ENCODE peak calls at places on chromosomes 12 and 14, in ten cellular contexts. One of them, this sample, is unnamed.
A peak's percentile ranks its signal among the peaks of the same experiment; 100 is the strongest.

GRCh38 chr12:87092421-87092820 is 836.2 kb upstream of the MGAT4C start:
- DNase-seq in LoVo: no peak
- DNase-seq in GM04504: no peak
- DNase-seq in left lung: no peak
- DNase-seq in progenitor cell of endocrine pancreas: no peak
- DNase-seq in RKO: no peak
- DNase-seq in epithelial cell of esophagus: no peak
- DNase-seq in amniotic stem cell: no peak
- DNase-seq in effector memory CD8-positive, alpha-beta T cell: no peak
- DNase-seq in GM12865: no peak
- DNase-seq in this sample: no peak

GRCh38 chr12:43835656-43836454 is at the start of gene TMEM117:
- DNase-seq in GM12865: peak; percentile 69
- DNase-seq in amniotic stem cell: peak; percentile 22
- DNase-seq in RKO: peak; percentile 73
- DNase-seq in effector memory CD8-positive, alpha-beta T cell: peak; percentile 50
- DNase-seq in progenitor cell of endocrine pancreas: peak; percentile 38
- DNase-seq in GM04504: peak; percentile 47
- DNase-seq in LoVo: peak; percentile 66
- DNase-seq in epithelial cell of esophagus: peak; percentile 66
- DNase-seq in left lung: peak; percentile 75
- DNase-seq in this sample: peak; percentile 50

GRCh38 chr14:85527006-85527405 is 2.9 kb upstream of the FLRT2 start:
- DNase-seq in RKO: no peak
- DNase-seq in left lung: no peak
- DNase-seq in progenitor cell of endocrine pancreas: no peak
- DNase-seq in GM12865: no peak
- DNase-seq in amniotic stem cell: peak; percentile 43
- DNase-seq in GM04504: no peak
- DNase-seq in effector memory CD8-positive, alpha-beta T cell: no peak
- DNase-seq in LoVo: no peak
- DNase-seq in epithelial cell of esophagus: peak; percentile 32
- DNase-seq in this sample: no peak

GRCh38 chr12:121505513-121505912 is 75.3 kb downstream of the KDM2B start:
- DNase-seq in GM12865: no peak
- DNase-seq in progenitor cell of endocrine pancreas: no peak
- DNase-seq in GM04504: no peak
- DNase-seq in amniotic stem cell: no peak
- DNase-seq in RKO: no peak
- DNase-seq in LoVo: no peak
- DNase-seq in effector memory CD8-positive, alpha-beta T cell: no peak
- DNase-seq in left lung: no peak
- DNase-seq in epithelial cell of esophagus: no peak
- DNase-seq in this sample: no peak

GRCh38 chr14:58722433-58722832 is 84.7 kb downstream of the DACT1 start:
- DNase-seq in LoVo: no peak
- DNase-seq in amniotic stem cell: no peak
- DNase-seq in epithelial cell of esophagus: no peak
- DNase-seq in RKO: no peak
- DNase-seq in effector memory CD8-positive, alpha-beta T cell: no peak
- DNase-seq in left lung: no peak
- DNase-seq in progenitor cell of endocrine pancreas: no peak
- DNase-seq in GM12865: no peak
- DNase-seq in GM04504: no peak
- DNase-seq in this sample: no peak

GRCh38 chr12:113136128-113136989 is 798 bp upstream of the RASAL1 start:
- DNase-seq in amniotic stem cell: no peak
- DNase-seq in effector memory CD8-positive, alpha-beta T cell: peak; percentile 63
- DNase-seq in GM04504: no peak
- DNase-seq in RKO: no peak
- DNase-seq in epithelial cell of esophagus: no peak
- DNase-seq in left lung: no peak
- DNase-seq in GM12865: no peak
- DNase-seq in LoVo: no peak
- DNase-seq in progenitor cell of endocrine pancreas: no peak
- DNase-seq in this sample: no peak

GRCh38 chr12:102331419-102331818 is 133.8 kb upstream of the PMCH start:
- DNase-seq in effector memory CD8-positive, alpha-beta T cell: no peak
- DNase-seq in LoVo: no peak
- DNase-seq in left lung: no peak
- DNase-seq in GM12865: no peak
- DNase-seq in amniotic stem cell: no peak
- DNase-seq in RKO: no peak
- DNase-seq in GM04504: no peak
- DNase-seq in epithelial cell of esophagus: no peak
- DNase-seq in progenitor cell of endocrine pancreas: no peak
- DNase-seq in this sample: no peak

GRCh38 chr14:30994681-30995620 is 30.5 kb upstream of the AP4S1 start:
- DNase-seq in amniotic stem cell: no peak
- DNase-seq in RKO: no peak
- DNase-seq in epithelial cell of esophagus: peak; percentile 51
- DNase-seq in left lung: no peak
- DNase-seq in GM12865: peak; percentile 46
- DNase-seq in LoVo: no peak
- DNase-seq in effector memory CD8-positive, alpha-beta T cell: no peak
- DNase-seq in progenitor cell of endocrine pancreas: no peak
- DNase-seq in GM04504: no peak
- DNase-seq in this sample: no peak

GRCh38 chr14:52369305-52369781 is 55.2 kb downstream of the PTGER2 start:
- DNase-seq in LoVo: no peak
- DNase-seq in RKO: no peak
- DNase-seq in amniotic stem cell: no peak
- DNase-seq in effector memory CD8-positive, alpha-beta T cell: no peak
- DNase-seq in GM12865: no peak
- DNase-seq in progenitor cell of endocrine pancreas: no peak
- DNase-seq in GM04504: peak; percentile 81
- DNase-seq in epithelial cell of esophagus: no peak
- DNase-seq in left lung: no peak
- DNase-seq in this sample: no peak

GRCh38 chr14:52901357-52901980 is 49.4 kb downstream of the FERMT2 start:
- DNase-seq in GM04504: no peak
- DNase-seq in epithelial cell of esophagus: no peak
- DNase-seq in LoVo: no peak
- DNase-seq in RKO: no peak
- DNase-seq in progenitor cell of endocrine pancreas: no peak
- DNase-seq in effector memory CD8-positive, alpha-beta T cell: no peak
- DNase-seq in amniotic stem cell: no peak
- DNase-seq in left lung: no peak
- DNase-seq in GM12865: no peak
- DNase-seq in this sample: no peak

GRCh38 chr12:81798294-81798693 is 39.1 kb upstream of the PPFIA2 start:
- DNase-seq in LoVo: no peak
- DNase-seq in RKO: no peak
- DNase-seq in epithelial cell of esophagus: no peak
- DNase-seq in left lung: no peak
- DNase-seq in GM12865: no peak
- DNase-seq in progenitor cell of endocrine pancreas: no peak
- DNase-seq in GM04504: no peak
- DNase-seq in effector memory CD8-positive, alpha-beta T cell: no peak
- DNase-seq in amniotic stem cell: no peak
- DNase-seq in this sample: no peak

GRCh38 chr12:89235189-89235993 is 116.9 kb downstream of the DUSP6 start:
- DNase-seq in amniotic stem cell: no peak
- DNase-seq in epithelial cell of esophagus: peak; percentile 24
- DNase-seq in RKO: no peak
- DNase-seq in left lung: no peak
- DNase-seq in LoVo: no peak
- DNase-seq in GM04504: no peak
- DNase-seq in effector memory CD8-positive, alpha-beta T cell: no peak
- DNase-seq in GM12865: no peak
- DNase-seq in progenitor cell of endocrine pancreas: no peak
- DNase-seq in this sample: no peak

GRCh38 chr12:25347716-25348261 is 97.1 kb upstream of the KRAS start:
- DNase-seq in RKO: no peak
- DNase-seq in left lung: no peak
- DNase-seq in effector memory CD8-positive, alpha-beta T cell: no peak
- DNase-seq in GM04504: no peak
- DNase-seq in GM12865: no peak
- DNase-seq in amniotic stem cell: no peak
- DNase-seq in epithelial cell of esophagus: peak; percentile 84
- DNase-seq in LoVo: no peak
- DNase-seq in progenitor cell of endocrine pancreas: no peak
- DNase-seq in this sample: no peak

GRCh38 chr12:90622431-90622830 is 332.5 kb downstream of the CCER1 start:
- DNase-seq in RKO: no peak
- DNase-seq in epithelial cell of esophagus: peak; percentile 42
- DNase-seq in progenitor cell of endocrine pancreas: no peak
- DNase-seq in GM12865: no peak
- DNase-seq in effector memory CD8-positive, alpha-beta T cell: no peak
- DNase-seq in left lung: no peak
- DNase-seq in amniotic stem cell: no peak
- DNase-seq in LoVo: no peak
- DNase-seq in GM04504: no peak
- DNase-seq in this sample: no peak

GRCh38 chr14:21940887-21941855 is 267.6 kb upstream of the OR4E1 start:
- DNase-seq in progenitor cell of endocrine pancreas: no peak
- DNase-seq in LoVo: peak; percentile 39
- DNase-seq in RKO: peak; percentile 61
- DNase-seq in GM04504: no peak
- DNase-seq in amniotic stem cell: no peak
- DNase-seq in left lung: no peak
- DNase-seq in GM12865: peak; percentile 28
- DNase-seq in effector memory CD8-positive, alpha-beta T cell: no peak
- DNase-seq in epithelial cell of esophagus: peak; percentile 52
- DNase-seq in this sample: peak; percentile 49

GRCh38 chr14:103502877-103503276 is 19.8 kb downstream of the CKB start:
- DNase-seq in GM12865: no peak
- DNase-seq in effector memory CD8-positive, alpha-beta T cell: no peak
- DNase-seq in left lung: no peak
- DNase-seq in GM04504: no peak
- DNase-seq in epithelial cell of esophagus: no peak
- DNase-seq in LoVo: no peak
- DNase-seq in progenitor cell of endocrine pancreas: no peak
- DNase-seq in amniotic stem cell: no peak
- DNase-seq in RKO: no peak
- DNase-seq in this sample: no peak

GRCh38 chr12:98416845-98417244 is 98.5 kb upstream of the TMPO start:
- DNase-seq in GM04504: no peak
- DNase-seq in amniotic stem cell: no peak
- DNase-seq in epithelial cell of esophagus: peak; percentile 49
- DNase-seq in progenitor cell of endocrine pancreas: no peak
- DNase-seq in GM12865: peak; percentile 14
- DNase-seq in LoVo: no peak
- DNase-seq in left lung: no peak
- DNase-seq in effector memory CD8-positive, alpha-beta T cell: no peak
- DNase-seq in RKO: peak; percentile 19
- DNase-seq in this sample: peak; percentile 41

GRCh38 chr12:90152897-90153624 is 444.4 kb upstream of the ATP2B1 start:
- DNase-seq in GM12865: peak; percentile 15
- DNase-seq in GM04504: no peak
- DNase-seq in left lung: no peak
- DNase-seq in epithelial cell of esophagus: peak; percentile 21
- DNase-seq in LoVo: peak; percentile 23
- DNase-seq in amniotic stem cell: no peak
- DNase-seq in effector memory CD8-positive, alpha-beta T cell: no peak
- DNase-seq in RKO: no peak
- DNase-seq in progenitor cell of endocrine pancreas: no peak
- DNase-seq in this sample: no peak

GRCh38 chr12:19129121-19129485 is 430 bp upstream of the PLEKHA5 start:
- DNase-seq in GM12865: no peak
- DNase-seq in RKO: no peak
- DNase-seq in effector memory CD8-positive, alpha-beta T cell: no peak
- DNase-seq in epithelial cell of esophagus: peak; percentile 32
- DNase-seq in progenitor cell of endocrine pancreas: no peak
- DNase-seq in GM04504: no peak
- DNase-seq in LoVo: no peak
- DNase-seq in amniotic stem cell: no peak
- DNase-seq in left lung: no peak
- DNase-seq in this sample: no peak

GRCh38 chr12:116375278-116375842 is 97.9 kb upstream of the MED13L start:
- DNase-seq in LoVo: no peak
- DNase-seq in progenitor cell of endocrine pancreas: no peak
- DNase-seq in GM04504: no peak
- DNase-seq in amniotic stem cell: no peak
- DNase-seq in left lung: no peak
- DNase-seq in effector memory CD8-positive, alpha-beta T cell: no peak
- DNase-seq in RKO: no peak
- DNase-seq in GM12865: no peak
- DNase-seq in epithelial cell of esophagus: no peak
- DNase-seq in this sample: no peak

GRCh38 chr12:54561164-54561563 is 11.8 kb downstream of the PDE1B start:
- DNase-seq in left lung: peak; percentile 65
- DNase-seq in amniotic stem cell: no peak
- DNase-seq in GM12865: no peak
- DNase-seq in GM04504: no peak
- DNase-seq in effector memory CD8-positive, alpha-beta T cell: no peak
- DNase-seq in progenitor cell of endocrine pancreas: no peak
- DNase-seq in epithelial cell of esophagus: no peak
- DNase-seq in RKO: no peak
- DNase-seq in LoVo: no peak
- DNase-seq in this sample: no peak

GRCh38 chr12:8948711-8949524 is 527 bp downstream of the M6PR start:
- DNase-seq in epithelial cell of esophagus: peak; percentile 70
- DNase-seq in GM12865: peak; percentile 36
- DNase-seq in LoVo: peak; percentile 21
- DNase-seq in amniotic stem cell: peak; percentile 59
- DNase-seq in progenitor cell of endocrine pancreas: no peak
- DNase-seq in left lung: peak; percentile 31
- DNase-seq in effector memory CD8-positive, alpha-beta T cell: no peak
- DNase-seq in GM04504: peak; percentile 7
- DNase-seq in RKO: peak; percentile 66
- DNase-seq in this sample: peak; percentile 20

GRCh38 chr14:54782803-54783659 is 119.6 kb downstream of the GCH1 start:
- DNase-seq in epithelial cell of esophagus: no peak
- DNase-seq in LoVo: no peak
- DNase-seq in left lung: peak; percentile 44
- DNase-seq in progenitor cell of endocrine pancreas: no peak
- DNase-seq in GM12865: peak; percentile 84
- DNase-seq in RKO: no peak
- DNase-seq in amniotic stem cell: no peak
- DNase-seq in GM04504: no peak
- DNase-seq in effector memory CD8-positive, alpha-beta T cell: no peak
- DNase-seq in this sample: no peak

GRCh38 chr12:1473418-1473817 is 121.0 kb downstream of the FBXL14 start:
- DNase-seq in RKO: no peak
- DNase-seq in GM04504: no peak
- DNase-seq in LoVo: no peak
- DNase-seq in amniotic stem cell: no peak
- DNase-seq in epithelial cell of esophagus: peak; percentile 56
- DNase-seq in effector memory CD8-positive, alpha-beta T cell: peak; percentile 9
- DNase-seq in progenitor cell of endocrine pancreas: no peak
- DNase-seq in left lung: no peak
- DNase-seq in GM12865: no peak
- DNase-seq in this sample: no peak

GRCh38 chr12:111444706-111445310 is 39.1 kb downstream of the SH2B3 start:
- DNase-seq in RKO: no peak
- DNase-seq in left lung: peak; percentile 87
- DNase-seq in LoVo: no peak
- DNase-seq in amniotic stem cell: no peak
- DNase-seq in progenitor cell of endocrine pancreas: no peak
- DNase-seq in effector memory CD8-positive, alpha-beta T cell: peak; percentile 83
- DNase-seq in GM12865: peak; percentile 98
- DNase-seq in epithelial cell of esophagus: no peak
- DNase-seq in GM04504: no peak
- DNase-seq in this sample: no peak

GRCh38 chr14:63435838-63436237 is 107.3 kb downstream of the PPP2R5E start:
- DNase-seq in GM04504: peak; percentile 69
- DNase-seq in amniotic stem cell: no peak
- DNase-seq in RKO: no peak
- DNase-seq in epithelial cell of esophagus: no peak
- DNase-seq in progenitor cell of endocrine pancreas: no peak
- DNase-seq in GM12865: peak; percentile 33
- DNase-seq in left lung: peak; percentile 81
- DNase-seq in effector memory CD8-positive, alpha-beta T cell: no peak
- DNase-seq in LoVo: no peak
- DNase-seq in this sample: no peak

GRCh38 chr12:113262710-113263109 is 41.4 kb downstream of the TPCN1 start:
- DNase-seq in epithelial cell of esophagus: no peak
- DNase-seq in amniotic stem cell: no peak
- DNase-seq in RKO: no peak
- DNase-seq in progenitor cell of endocrine pancreas: no peak
- DNase-seq in LoVo: no peak
- DNase-seq in left lung: peak; percentile 1
- DNase-seq in GM12865: no peak
- DNase-seq in effector memory CD8-positive, alpha-beta T cell: no peak
- DNase-seq in GM04504: no peak
- DNase-seq in this sample: no peak

GRCh38 chr14:60616326-60617044 is 32.8 kb downstream of the SIX1 start:
- DNase-seq in LoVo: no peak
- DNase-seq in RKO: no peak
- DNase-seq in effector memory CD8-positive, alpha-beta T cell: no peak
- DNase-seq in epithelial cell of esophagus: peak; percentile 5
- DNase-seq in left lung: no peak
- DNase-seq in GM12865: no peak
- DNase-seq in amniotic stem cell: no peak
- DNase-seq in GM04504: no peak
- DNase-seq in progenitor cell of endocrine pancreas: no peak
- DNase-seq in this sample: no peak

This sample was measured in RWPE1.